ENCODE peak calls at places on chromosomes 13 and 19, in four cellular contexts. K is K562, A is A549, C is endothelial cell of umbilical vein. H is an unnamed sample.

GRCh38 chr19:47526798-47527197 is 11.9 kb upstream of the NAPA start:
- DNase-seq in K (no peak), A (no peak), C (no peak), H (no peak)

GRCh38 chr13:90717451-90717936 is 630.0 kb upstream of the MIR17HG start:
- DNase-seq in K (no peak), A (no peak), C (peak; percentile 19), H (no peak)

GRCh38 chr19:41193420-41194156 is 569 bp downstream of the CYP2S1 start:
- DNase-seq in K (no peak), A (no peak), C (no peak), H (no peak)

GRCh38 chr13:59842507-59842906 is 321.2 kb downstream of the DIAPH3 start:
- DNase-seq in K (no peak), A (no peak), C (peak; percentile 17), H (no peak)

GRCh38 chr19:20287070-20287469 is 120.1 kb downstream of the ZNF486 start:
- DNase-seq in K (no peak), A (no peak), C (no peak), H (no peak)

GRCh38 chr19:33831835-33832234 is 35.2 kb downstream of the KCTD15 start:
- DNase-seq in K (no peak), A (no peak), C (no peak), H (no peak)

GRCh38 chr19:803686-804418 is 6.6 kb downstream of the PTBP1 start:
- DNase-seq in K (no peak), A (no peak), C (no peak), H (no peak)

GRCh38 chr19:6556480-6556879 is 25.7 kb downstream of the TNFSF9 start:
- DNase-seq in K (no peak), A (no peak), C (no peak), H (no peak)

GRCh38 chr13:21330126-21330861 is 128.8 kb downstream of the ZDHHC20 start:
- DNase-seq in K (no peak), A (no peak), C (no peak), H (no peak)

GRCh38 chr13:50915562-50915961 is 6.0 kb downstream of the RNASEH2B start:
- DNase-seq in K (peak; percentile 25), A (no peak), C (no peak), H (peak; percentile 81)

GRCh38 chr19:588093-588742 is 1.5 kb upstream of the HCN2 start:
- DNase-seq in K (peak; percentile 44), A (peak; percentile 92), C (peak; percentile 59), H (peak; percentile 77)

GRCh38 chr13:59398661-59399060 is 765.1 kb downstream of the DIAPH3 start:
- DNase-seq in K (no peak), A (no peak), C (no peak), H (no peak)

GRCh38 chr19:58474291-58474996 is 1.7 kb upstream of the ZNF446 start:
- DNase-seq in K (no peak), A (no peak), C (no peak), H (no peak)

GRCh38 chr13:89923731-89924130 is 1423.8 kb upstream of the MIR17HG start:
- DNase-seq in K (no peak), A (no peak), C (no peak), H (no peak)

GRCh38 chr19:46958542-46958941 is 61.1 kb upstream of the NPAS1 start:
- DNase-seq in K (no peak), A (no peak), C (peak; percentile 68), H (peak; percentile 87)

GRCh38 chr13:108681986-108682562 is 52.7 kb downstream of the MYO16 start:
- DNase-seq in K (no peak), A (no peak), C (no peak), H (no peak)

GRCh38 chr19:991174-991931 is 7.2 kb downstream of the WDR18 start:
- DNase-seq in K (peak; percentile 89), A (peak; percentile 75), C (no peak), H (peak; percentile 41)

GRCh38 chr13:33441015-33441414 is 155.5 kb upstream of the STARD13 start:
- DNase-seq in K (no peak), A (peak; percentile 37), C (peak; percentile 12), H (peak; percentile 19)

GRCh38 chr19:1651548-1652394 is 644 bp downstream of the TCF3 start:
- DNase-seq in K (peak; percentile 71), A (no peak), C (peak; percentile 40), H (peak; percentile 51)

GRCh38 chr13:80458546-80458945 is 117.6 kb upstream of the SPRY2 start:
- DNase-seq in K (no peak), A (no peak), C (peak; percentile 69), H (no peak)

DNA sequence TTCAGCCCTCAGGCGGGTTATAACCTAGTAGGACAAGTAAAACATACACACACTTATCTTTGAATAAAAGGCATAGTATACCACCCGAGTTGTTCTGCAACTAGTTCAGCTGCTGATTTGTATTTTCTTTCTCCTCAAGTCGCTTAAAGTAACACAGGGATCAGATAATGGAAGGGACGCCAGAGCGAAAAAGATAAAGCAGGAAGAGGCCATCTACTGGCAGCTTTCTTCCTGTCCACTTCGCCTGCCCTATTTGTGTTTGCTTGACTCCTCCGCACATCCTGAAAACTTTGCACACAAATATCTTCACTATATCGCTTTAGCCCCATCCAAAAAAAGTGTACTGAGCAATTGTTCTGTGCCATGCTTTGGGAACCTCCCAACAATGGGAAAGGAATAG is 238.0 kb upstream of the SOX21 start:
- DNase-seq in K (peak; percentile 17), A (no peak), C (no peak), H (peak; percentile 5)
- TF ChIP-seq MYC in K (no peak), A (no peak), C (no peak), H (no peak)

GRCh38 chr19:17370026-17370587 is 7.0 kb downstream of the PLVAP start:
- DNase-seq in K (peak; percentile 1), A (no peak), C (no peak), H (peak; percentile 78)
- H3K4me3 ChIP-seq in K (no peak overlapping the region), A (no peak overlapping the region), C (no peak overlapping the region), H (no peak overlapping the region)

GRCh38 chr13:39415403-39415802 is 187.6 kb downstream of the LHFPL6 start:
- DNase-seq in K (no peak), A (peak; percentile 24), C (peak; percentile 78), H (peak; percentile 61)
- TF ChIP-seq MYC in K (no peak), A (no peak), C (no peak), H (no peak)

DNA sequence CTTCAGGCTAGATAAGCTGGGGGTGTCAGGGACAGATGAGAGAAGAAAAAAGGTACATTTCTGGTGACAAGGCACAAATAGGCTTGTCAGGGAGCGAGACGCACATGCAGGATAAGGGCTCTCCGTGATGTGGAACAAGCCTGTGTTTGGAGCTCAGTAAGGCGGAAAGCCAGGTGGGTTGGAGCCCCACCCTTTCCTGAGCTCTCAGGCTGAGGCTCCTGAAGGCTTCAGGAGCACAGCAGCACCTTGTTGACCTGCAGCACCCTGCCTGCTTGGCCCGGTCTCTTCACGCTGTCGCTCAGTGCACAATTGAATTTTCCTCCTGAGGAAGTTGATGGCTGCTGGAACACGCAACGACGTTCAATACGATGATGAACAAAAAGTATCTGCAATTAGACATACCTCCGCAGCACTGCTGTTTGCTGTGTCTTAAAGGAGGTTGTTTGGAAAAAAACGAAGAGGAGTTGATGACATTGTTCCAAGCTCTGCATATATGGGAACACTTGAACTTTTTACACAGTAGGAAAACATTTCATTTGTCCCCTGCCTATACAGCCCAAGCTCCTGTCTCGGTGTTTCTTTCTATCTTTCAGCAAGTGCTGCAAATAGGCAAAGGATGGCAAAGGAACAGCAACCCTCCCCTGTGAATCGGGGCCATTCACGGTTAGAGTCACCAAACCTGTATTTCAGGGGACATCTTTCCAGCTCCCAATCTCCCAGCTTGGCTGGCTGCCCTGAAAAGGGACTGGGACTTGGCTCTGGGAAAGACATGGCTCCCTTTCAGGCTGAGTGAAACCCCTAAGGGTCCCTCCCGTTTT is 29.5 kb downstream of the SERP2 start:
- DNase-seq in K (no peak), A (no peak), C (no peak), H (no peak)
- H3K4me3 ChIP-seq in K (no peak overlapping the region), A (no peak overlapping the region), C (no peak overlapping the region), H (no peak overlapping the region)

GRCh38 chr13:27821566-27821965 is 29.3 kb downstream of the GSX1 start:
- DNase-seq in K (no peak), A (no peak), C (no peak), H (no peak)

GRCh38 chr13:27820524-27821482 is 28.5 kb downstream of the GSX1 start:
- DNase-seq in K (no peak), A (no peak), C (no peak), H (no peak)

GRCh38 chr13:27822258-27822872 is 30.1 kb downstream of the GSX1 start:
- DNase-seq in K (no peak), A (no peak), C (peak; percentile 6), H (no peak)

GRCh38 chr13:27824121-27824520 is 31.8 kb downstream of the GSX1 start:
- DNase-seq in K (no peak), A (no peak), C (no peak), H (no peak)

DNA sequence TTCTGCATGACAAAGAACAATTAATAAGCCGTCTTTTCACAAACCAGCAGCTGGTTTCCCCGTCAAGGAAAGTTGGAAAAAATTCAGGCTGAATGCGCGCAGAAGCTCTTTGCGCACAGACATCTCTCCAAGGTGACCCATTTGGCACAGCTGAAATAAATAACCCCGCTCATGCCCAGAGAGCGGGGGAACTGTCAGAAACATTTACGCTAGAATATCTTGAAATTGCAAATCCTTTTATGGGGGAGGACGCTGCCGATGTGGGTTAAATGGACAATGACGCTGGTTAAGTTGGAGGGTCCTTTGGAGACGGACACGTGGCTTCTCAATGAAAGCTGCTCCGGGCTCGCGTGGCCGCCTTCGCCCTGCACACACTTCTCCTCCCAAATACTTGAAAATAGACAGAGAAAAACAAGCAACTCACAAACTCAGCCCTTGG is 30.6 kb downstream of the GSX1 start:
- DNase-seq in K (no peak), A (no peak), C (peak; percentile 25), H (no peak)
- TF ChIP-seq MYC in K (no peak), A (no peak), C (no peak), H (no peak)

DNA sequence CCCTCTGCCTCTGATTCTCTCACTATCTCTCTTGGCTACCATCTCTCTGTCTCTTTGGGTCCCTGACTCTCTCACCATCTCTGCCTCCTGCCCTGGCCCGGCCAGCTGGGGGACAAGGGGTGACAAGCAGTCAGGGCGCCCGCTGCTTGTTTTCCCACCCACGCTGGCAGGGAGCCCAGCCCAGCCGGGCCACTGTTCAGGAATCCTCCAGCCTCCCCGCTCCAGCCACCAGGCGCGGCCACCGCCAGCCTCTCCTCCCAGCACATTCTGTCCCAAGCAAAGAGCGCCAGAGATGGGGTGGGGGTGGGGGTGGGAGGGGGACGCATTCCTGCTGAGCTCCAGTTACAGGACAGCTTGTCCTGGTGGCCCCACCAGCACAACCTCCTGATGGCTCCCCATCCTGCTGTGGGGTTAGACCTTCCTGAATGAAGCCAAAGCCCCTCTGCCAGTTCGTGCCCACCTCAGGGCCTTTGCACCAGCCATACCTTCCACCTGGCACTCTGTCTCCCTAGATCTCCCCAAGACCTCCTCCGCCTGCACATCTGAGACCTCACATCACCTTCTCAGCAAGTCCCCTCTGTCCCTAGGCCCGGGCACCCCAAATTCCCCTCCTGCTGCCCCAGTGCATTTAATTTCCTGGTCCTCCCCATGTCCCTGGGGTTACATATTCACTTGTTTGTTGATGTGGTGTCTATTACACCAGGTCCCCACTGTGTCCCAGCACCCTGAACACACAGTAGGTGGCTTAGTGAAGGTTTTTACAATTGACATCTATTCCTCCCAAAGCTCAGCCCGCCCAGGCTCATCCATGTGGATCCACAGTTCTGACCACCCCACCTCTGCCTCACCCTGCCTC is 12.5 kb downstream of the ARRDC2 start:
- DNase-seq in K (peak; percentile 7), A (no peak), C (peak; percentile 82), H (no peak)
- H3K4me3 ChIP-seq in K (no peak overlapping the region), A (peak overlapping the region; percentile 13), C (no peak overlapping the region), H (no peak overlapping the region)

DNA sequence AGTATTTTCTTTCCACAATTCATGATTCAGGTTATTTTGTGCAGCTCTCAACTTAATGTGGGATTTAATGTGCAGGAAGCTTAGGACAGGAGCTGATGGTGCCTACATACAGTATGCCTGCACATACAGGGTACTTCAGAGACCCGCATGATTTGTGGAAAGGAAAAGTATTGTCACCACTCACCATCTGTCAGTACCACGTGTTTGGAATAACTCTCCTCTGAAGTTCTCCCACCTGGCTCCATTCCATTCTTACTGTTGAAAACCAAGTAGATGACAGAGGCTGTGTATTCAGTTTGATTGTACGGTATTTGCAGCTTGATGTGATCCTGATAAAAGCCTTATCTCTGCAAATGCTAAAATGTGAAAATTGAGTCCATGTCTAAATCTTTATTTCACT is 85.7 kb downstream of the ZAR1L start:
- DNase-seq in K (no peak), A (no peak), C (no peak), H (no peak)
- TF ChIP-seq MYC in K (no peak), A (no peak), C (no peak), H (no peak)

H was measured in NB4.